ENCODE peak calls at places on chromosomes 5 and 9, in nine cellular contexts. One of them, this sample, is unnamed.
A peak's percentile ranks its signal among the peaks of the same experiment; 100 is the strongest.

GRCh38 chr5:88663793-88664216 is 219.2 kb downstream of the MEF2C start:
- DNase-seq in cardiac muscle cell: no peak
- DNase-seq in HCT116: no peak
- DNase-seq in GM12865: no peak
- DNase-seq in brain microvascular endothelial cell: no peak
- DNase-seq in upper lobe of left lung: no peak
- DNase-seq in MM.1S: no peak
- DNase-seq in WTC11: no peak
- DNase-seq in activated CD4-positive, alpha-beta T cell treated with anti-CD3 and anti-CD28 coated beads for 48 hours: no peak
- DNase-seq in this sample: no peak

GRCh38 chr5:173316463-173317020 is 11.7 kb downstream of the STC2 start:
- DNase-seq in MM.1S: no peak
- DNase-seq in HCT116: no peak
- DNase-seq in WTC11: no peak
- DNase-seq in upper lobe of left lung: no peak
- DNase-seq in GM12865: no peak
- DNase-seq in activated CD4-positive, alpha-beta T cell treated with anti-CD3 and anti-CD28 coated beads for 48 hours: no peak
- DNase-seq in brain microvascular endothelial cell: no peak
- DNase-seq in cardiac muscle cell: no peak
- DNase-seq in this sample: no peak

GRCh38 chr5:63263409-63263808 is 684.8 kb downstream of the LRRC70 start:
- DNase-seq in brain microvascular endothelial cell: no peak
- DNase-seq in WTC11: no peak
- DNase-seq in MM.1S: no peak
- DNase-seq in activated CD4-positive, alpha-beta T cell treated with anti-CD3 and anti-CD28 coated beads for 48 hours: no peak
- DNase-seq in GM12865: no peak
- DNase-seq in HCT116: no peak
- DNase-seq in upper lobe of left lung: no peak
- DNase-seq in cardiac muscle cell: no peak
- DNase-seq in this sample: no peak

GRCh38 chr9:23382418-23382817 is 443.6 kb downstream of the ELAVL2 start:
- DNase-seq in upper lobe of left lung: no peak
- DNase-seq in MM.1S: no peak
- DNase-seq in cardiac muscle cell: no peak
- DNase-seq in GM12865: no peak
- DNase-seq in brain microvascular endothelial cell: no peak
- DNase-seq in activated CD4-positive, alpha-beta T cell treated with anti-CD3 and anti-CD28 coated beads for 48 hours: no peak
- DNase-seq in WTC11: no peak
- DNase-seq in HCT116: no peak
- DNase-seq in this sample: no peak

GRCh38 chr5:167639213-167639612 is 652.2 kb upstream of the WWC1 start:
- DNase-seq in upper lobe of left lung: no peak
- DNase-seq in GM12865: no peak
- DNase-seq in cardiac muscle cell: peak; percentile 18
- DNase-seq in brain microvascular endothelial cell: peak; percentile 32
- DNase-seq in WTC11: no peak
- DNase-seq in HCT116: no peak
- DNase-seq in activated CD4-positive, alpha-beta T cell treated with anti-CD3 and anti-CD28 coated beads for 48 hours: no peak
- DNase-seq in MM.1S: no peak
- DNase-seq in this sample: no peak

GRCh38 chr5:134494780-134495179 is 30.7 kb upstream of the JADE2 start:
- DNase-seq in activated CD4-positive, alpha-beta T cell treated with anti-CD3 and anti-CD28 coated beads for 48 hours: no peak
- DNase-seq in cardiac muscle cell: no peak
- DNase-seq in MM.1S: no peak
- DNase-seq in GM12865: peak; percentile 57
- DNase-seq in HCT116: no peak
- DNase-seq in brain microvascular endothelial cell: no peak
- DNase-seq in WTC11: no peak
- DNase-seq in upper lobe of left lung: no peak
- DNase-seq in this sample: no peak

GRCh38 chr5:51202161-51202560 is 181.1 kb upstream of the ISL1 start:
- DNase-seq in upper lobe of left lung: no peak
- DNase-seq in WTC11: no peak
- DNase-seq in activated CD4-positive, alpha-beta T cell treated with anti-CD3 and anti-CD28 coated beads for 48 hours: no peak
- DNase-seq in cardiac muscle cell: no peak
- DNase-seq in GM12865: no peak
- DNase-seq in HCT116: no peak
- DNase-seq in MM.1S: no peak
- DNase-seq in brain microvascular endothelial cell: no peak
- DNase-seq in this sample: no peak

GRCh38 chr5:55848783-55849182 is 2.4 kb upstream of the IL31RA start:
- DNase-seq in cardiac muscle cell: no peak
- DNase-seq in HCT116: no peak
- DNase-seq in GM12865: no peak
- DNase-seq in upper lobe of left lung: no peak
- DNase-seq in brain microvascular endothelial cell: no peak
- DNase-seq in MM.1S: no peak
- DNase-seq in WTC11: no peak
- DNase-seq in activated CD4-positive, alpha-beta T cell treated with anti-CD3 and anti-CD28 coated beads for 48 hours: no peak
- DNase-seq in this sample: no peak

GRCh38 chr5:30030110-30030509 is 1163.4 kb upstream of the CDH6 start:
- DNase-seq in HCT116: no peak
- DNase-seq in upper lobe of left lung: no peak
- DNase-seq in GM12865: no peak
- DNase-seq in brain microvascular endothelial cell: no peak
- DNase-seq in activated CD4-positive, alpha-beta T cell treated with anti-CD3 and anti-CD28 coated beads for 48 hours: no peak
- DNase-seq in WTC11: no peak
- DNase-seq in cardiac muscle cell: no peak
- DNase-seq in MM.1S: no peak
- DNase-seq in this sample: no peak

GRCh38 chr5:127373858-127374491 is 83.4 kb downstream of the MEGF10 start:
- DNase-seq in upper lobe of left lung: no peak
- DNase-seq in HCT116: no peak
- DNase-seq in WTC11: no peak
- DNase-seq in MM.1S: no peak
- DNase-seq in cardiac muscle cell: no peak
- DNase-seq in brain microvascular endothelial cell: no peak
- DNase-seq in GM12865: peak; percentile 15
- DNase-seq in activated CD4-positive, alpha-beta T cell treated with anti-CD3 and anti-CD28 coated beads for 48 hours: no peak
- DNase-seq in this sample: no peak

GRCh38 chr5:103151156-103151555 is 31.1 kb downstream of the PPIP5K2 start:
- DNase-seq in WTC11: no peak
- DNase-seq in HCT116: no peak
- DNase-seq in MM.1S: no peak
- DNase-seq in brain microvascular endothelial cell: no peak
- DNase-seq in activated CD4-positive, alpha-beta T cell treated with anti-CD3 and anti-CD28 coated beads for 48 hours: no peak
- DNase-seq in cardiac muscle cell: no peak
- DNase-seq in upper lobe of left lung: no peak
- DNase-seq in GM12865: no peak
- DNase-seq in this sample: no peak

GRCh38 chr5:110853267-110853666 is 114.5 kb downstream of the SLC25A46 start:
- DNase-seq in HCT116: no peak
- DNase-seq in GM12865: no peak
- DNase-seq in activated CD4-positive, alpha-beta T cell treated with anti-CD3 and anti-CD28 coated beads for 48 hours: no peak
- DNase-seq in WTC11: no peak
- DNase-seq in MM.1S: no peak
- DNase-seq in cardiac muscle cell: no peak
- DNase-seq in brain microvascular endothelial cell: peak; percentile 14
- DNase-seq in upper lobe of left lung: no peak
- DNase-seq in this sample: no peak

GRCh38 chr9:69980041-69980440 is 63.6 kb upstream of the MAMDC2 start:
- DNase-seq in HCT116: no peak
- DNase-seq in cardiac muscle cell: no peak
- DNase-seq in activated CD4-positive, alpha-beta T cell treated with anti-CD3 and anti-CD28 coated beads for 48 hours: no peak
- DNase-seq in MM.1S: no peak
- DNase-seq in GM12865: no peak
- DNase-seq in upper lobe of left lung: no peak
- DNase-seq in WTC11: no peak
- DNase-seq in brain microvascular endothelial cell: no peak
- DNase-seq in this sample: no peak

GRCh38 chr5:31366941-31367340 is 165.0 kb downstream of the DROSHA start:
- DNase-seq in WTC11: no peak
- DNase-seq in brain microvascular endothelial cell: no peak
- DNase-seq in MM.1S: no peak
- DNase-seq in HCT116: no peak
- DNase-seq in upper lobe of left lung: no peak
- DNase-seq in GM12865: no peak
- DNase-seq in activated CD4-positive, alpha-beta T cell treated with anti-CD3 and anti-CD28 coated beads for 48 hours: no peak
- DNase-seq in cardiac muscle cell: no peak
- DNase-seq in this sample: no peak

GRCh38 chr5:84113246-84114118 is 271.2 kb downstream of the EDIL3 start:
- DNase-seq in MM.1S: no peak
- DNase-seq in GM12865: no peak
- DNase-seq in cardiac muscle cell: no peak
- DNase-seq in activated CD4-positive, alpha-beta T cell treated with anti-CD3 and anti-CD28 coated beads for 48 hours: no peak
- DNase-seq in WTC11: peak; percentile 25
- DNase-seq in upper lobe of left lung: no peak
- DNase-seq in brain microvascular endothelial cell: peak; percentile 23
- DNase-seq in HCT116: peak; percentile 10
- DNase-seq in this sample: no peak

GRCh38 chr5:120734033-120734432 is 269.9 kb downstream of the PRR16 start:
- DNase-seq in brain microvascular endothelial cell: no peak
- DNase-seq in GM12865: no peak
- DNase-seq in upper lobe of left lung: no peak
- DNase-seq in cardiac muscle cell: no peak
- DNase-seq in MM.1S: no peak
- DNase-seq in HCT116: no peak
- DNase-seq in activated CD4-positive, alpha-beta T cell treated with anti-CD3 and anti-CD28 coated beads for 48 hours: no peak
- DNase-seq in WTC11: peak; percentile 56
- DNase-seq in this sample: no peak

GRCh38 chr9:98517710-98518109 is 191.0 kb downstream of the GABBR2 start:
- DNase-seq in GM12865: no peak
- DNase-seq in cardiac muscle cell: no peak
- DNase-seq in brain microvascular endothelial cell: no peak
- DNase-seq in activated CD4-positive, alpha-beta T cell treated with anti-CD3 and anti-CD28 coated beads for 48 hours: no peak
- DNase-seq in MM.1S: no peak
- DNase-seq in upper lobe of left lung: no peak
- DNase-seq in WTC11: no peak
- DNase-seq in HCT116: no peak
- DNase-seq in this sample: no peak

GRCh38 chr5:135073771-135074345 is 39.8 kb upstream of the PITX1 start:
- DNase-seq in brain microvascular endothelial cell: peak; percentile 11
- DNase-seq in GM12865: no peak
- DNase-seq in activated CD4-positive, alpha-beta T cell treated with anti-CD3 and anti-CD28 coated beads for 48 hours: no peak
- DNase-seq in upper lobe of left lung: peak; percentile 17
- DNase-seq in WTC11: no peak
- DNase-seq in cardiac muscle cell: no peak
- DNase-seq in HCT116: no peak
- DNase-seq in MM.1S: no peak
- DNase-seq in this sample: no peak

GRCh38 chr9:78676623-78677022 is 379.7 kb downstream of the PSAT1 start:
- DNase-seq in brain microvascular endothelial cell: no peak
- DNase-seq in HCT116: no peak
- DNase-seq in cardiac muscle cell: no peak
- DNase-seq in GM12865: no peak
- DNase-seq in WTC11: no peak
- DNase-seq in MM.1S: no peak
- DNase-seq in activated CD4-positive, alpha-beta T cell treated with anti-CD3 and anti-CD28 coated beads for 48 hours: no peak
- DNase-seq in upper lobe of left lung: no peak
- DNase-seq in this sample: no peak

This sample was measured in GM20000.